ENCODE peak calls at places on chromosome 18, in six cellular contexts. H, D, X, S, M and G are unnamed samples.

GRCh38 chr18:51192026-51192425 is 5.5 kb downstream of the MEX3C start:
- DNase-seq in D (no peak), M (no peak), S (no peak), H (no peak), X (no peak), G (no peak)

GRCh38 chr18:9333441-9334350 is 877 bp upstream of the TWSG1 start:
- DNase-seq in M (peak; percentile 40), D (peak; percentile 4), S (peak; percentile 68), H (peak; percentile 3), X (no peak), G (peak; percentile 49)

GRCh38 chr18:60649107-60649506 is 276.5 kb upstream of the MC4R start:
- DNase-seq in X (no peak), M (no peak), S (no peak), D (no peak), H (peak; percentile 54), G (no peak)

GRCh38 chr18:346607-347006 is 78.8 kb upstream of the THOC1 start:
- DNase-seq in S (no peak), X (no peak), D (no peak), H (no peak), M (no peak), G (no peak)

GRCh38 chr18:6660334-6660733 is 69.2 kb upstream of the ARHGAP28 start:
- DNase-seq in S (no peak), H (no peak), D (peak; percentile 24), M (no peak), X (peak; percentile 22), G (no peak)

GRCh38 chr18:45291616-45292612 is 323.4 kb upstream of the SLC14A2 start:
- DNase-seq in S (no peak), D (no peak), H (no peak), M (no peak), X (peak; percentile 11), G (no peak)

GRCh38 chr18:6855767-6856166 is 126.3 kb downstream of the ARHGAP28 start:
- DNase-seq in M (no peak), S (no peak), X (no peak), H (no peak), D (no peak), G (no peak)

GRCh38 chr18:58952871-58953270 is 88.2 kb downstream of the ZNF532 start:
- DNase-seq in D (no peak), H (no peak), X (no peak), M (no peak), S (no peak), G (no peak)

GRCh38 chr18:58148954-58149471 is 105.0 kb downstream of the NEDD4L start:
- DNase-seq in M (peak; percentile 55), D (no peak), X (no peak), S (no peak), H (peak; percentile 33), G (no peak)

GRCh38 chr18:42882146-42882545 is 233.3 kb downstream of the RIT2 start:
- DNase-seq in X (no peak), M (no peak), S (no peak), D (no peak), H (no peak), G (no peak)

GRCh38 chr18:68484241-68484640 is 230.7 kb downstream of the TMX3 start:
- DNase-seq in M (no peak), H (no peak), X (peak; percentile 34), D (no peak), S (no peak), G (no peak)

GRCh38 chr18:48326901-48327675 is 82.1 kb downstream of the ZBTB7C start:
- DNase-seq in S (no peak), X (peak; percentile 52), M (no peak), H (no peak), D (no peak), G (no peak)

GRCh38 chr18:49021076-49021432 is 70.3 kb upstream of the SMAD7 start:
- DNase-seq in X (no peak), S (no peak), D (no peak), H (no peak), M (no peak), G (no peak)

GRCh38 chr18:37871583-37871982 is 306.0 kb upstream of the CELF4 start:
- DNase-seq in H (no peak), S (no peak), X (no peak), M (no peak), D (no peak), G (no peak)

GRCh38 chr18:10293966-10294365 is 160.5 kb upstream of the APCDD1 start:
- DNase-seq in H (no peak), X (no peak), D (no peak), S (no peak), M (no peak), G (no peak)

GRCh38 chr18:49861659-49862058 is 48.3 kb upstream of the ACAA2 start:
- DNase-seq in H (peak; percentile 15), S (no peak), M (no peak), X (no peak), D (no peak), G (peak; percentile 33)

GRCh38 chr18:50610349-50610748 is 50.5 kb downstream of the MAPK4 start:
- DNase-seq in S (no peak), M (peak; percentile 11), D (no peak), H (peak; percentile 26), X (no peak), G (peak; percentile 38)

GRCh38 chr18:79480171-79480981 is 84.6 kb downstream of the NFATC1 start:
- DNase-seq in S (no peak), X (no peak), H (no peak), D (no peak), M (no peak), G (no peak)

GRCh38 chr18:75111673-75112485 is 97.1 kb downstream of the PTGR3 start:
- DNase-seq in H (no peak), D (no peak), S (no peak), M (no peak), X (peak; percentile 8), G (no peak)

GRCh38 chr18:24567199-24567598 is 106.8 kb downstream of the HRH4 start:
- DNase-seq in H (no peak), M (no peak), S (no peak), D (no peak), X (no peak), G (no peak)

GRCh38 chr18:26535630-26536029 is 12.7 kb downstream of the KCTD1 start:
- DNase-seq in S (no peak), D (no peak), M (no peak), H (no peak), X (no peak), G (no peak)

GRCh38 chr18:24987933-24988840 is 363.8 kb downstream of the ZNF521 start:
- DNase-seq in M (no peak), H (no peak), X (no peak), S (peak; percentile 43), D (no peak), G (no peak)

GRCh38 chr18:50159654-50160046 is 35.3 kb downstream of the MYO5B start:
- DNase-seq in S (no peak), X (no peak), D (no peak), M (no peak), H (no peak), G (no peak)

GRCh38 chr18:45836242-45837215 is 11.1 kb downstream of the SIGLEC15 start:
- DNase-seq in D (no peak), M (no peak), H (no peak), X (peak; percentile 55), S (no peak), G (no peak)

GRCh38 chr18:58592223-58593214 is 36.4 kb downstream of the ALPK2 start:
- DNase-seq in X (no peak), H (no peak), D (no peak), S (no peak), M (no peak), G (no peak)

GRCh38 chr18:2981212-2981728 is 31.7 kb downstream of the LPIN2 start:
- DNase-seq in X (peak; percentile 99), H (peak; percentile 49), D (no peak), M (no peak), S (no peak), G (no peak)

GRCh38 chr18:5451130-5451529 is 92.7 kb downstream of the EPB41L3 start:
- DNase-seq in S (no peak), X (no peak), D (no peak), H (no peak), M (no peak), G (no peak)

GRCh38 chr18:46009158-46009866 is 42.2 kb upstream of the EPG5 start:
- DNase-seq in D (no peak), M (no peak), S (no peak), X (no peak), H (no peak), G (no peak)

DNA sequence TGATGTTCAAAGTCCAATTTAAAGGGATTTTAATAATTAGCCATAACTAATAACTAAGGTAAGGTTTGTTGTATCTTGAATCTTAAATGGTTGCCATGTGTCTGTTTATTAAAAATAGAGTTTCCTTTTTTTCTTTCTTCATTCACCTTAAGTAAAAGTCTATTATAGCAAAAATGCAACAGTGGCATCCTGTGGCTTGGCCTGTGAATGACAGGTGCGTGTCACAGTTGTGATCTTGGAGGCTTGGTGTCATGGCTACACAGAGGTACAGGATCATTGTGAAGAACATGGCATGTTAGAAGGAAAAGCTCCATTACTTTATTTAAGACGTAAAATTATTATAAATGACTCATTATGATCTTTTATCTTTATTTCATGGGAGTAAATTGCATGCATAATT is 246.1 kb downstream of the BCL2 start:
- DNase-seq in H (peak; percentile 76), S (no peak), X (no peak), M (peak; percentile 29), D (no peak), G (peak; percentile 69)
- TF ChIP-seq CTCF in H (peak; percentile 54), S (no peak), X (no peak), M (no peak), D (no peak), G (peak; percentile 71)

GRCh38 chr18:73774836-73775509 is 372.7 kb downstream of the FBXO15 start:
- DNase-seq in M (no peak), D (peak; percentile 39), H (no peak), S (peak; percentile 65), X (no peak), G (no peak)
- TF ChIP-seq CTCF in M (no peak), D (no peak), H (no peak), S (peak; percentile 27), X (no peak), G (no peak)

DNA sequence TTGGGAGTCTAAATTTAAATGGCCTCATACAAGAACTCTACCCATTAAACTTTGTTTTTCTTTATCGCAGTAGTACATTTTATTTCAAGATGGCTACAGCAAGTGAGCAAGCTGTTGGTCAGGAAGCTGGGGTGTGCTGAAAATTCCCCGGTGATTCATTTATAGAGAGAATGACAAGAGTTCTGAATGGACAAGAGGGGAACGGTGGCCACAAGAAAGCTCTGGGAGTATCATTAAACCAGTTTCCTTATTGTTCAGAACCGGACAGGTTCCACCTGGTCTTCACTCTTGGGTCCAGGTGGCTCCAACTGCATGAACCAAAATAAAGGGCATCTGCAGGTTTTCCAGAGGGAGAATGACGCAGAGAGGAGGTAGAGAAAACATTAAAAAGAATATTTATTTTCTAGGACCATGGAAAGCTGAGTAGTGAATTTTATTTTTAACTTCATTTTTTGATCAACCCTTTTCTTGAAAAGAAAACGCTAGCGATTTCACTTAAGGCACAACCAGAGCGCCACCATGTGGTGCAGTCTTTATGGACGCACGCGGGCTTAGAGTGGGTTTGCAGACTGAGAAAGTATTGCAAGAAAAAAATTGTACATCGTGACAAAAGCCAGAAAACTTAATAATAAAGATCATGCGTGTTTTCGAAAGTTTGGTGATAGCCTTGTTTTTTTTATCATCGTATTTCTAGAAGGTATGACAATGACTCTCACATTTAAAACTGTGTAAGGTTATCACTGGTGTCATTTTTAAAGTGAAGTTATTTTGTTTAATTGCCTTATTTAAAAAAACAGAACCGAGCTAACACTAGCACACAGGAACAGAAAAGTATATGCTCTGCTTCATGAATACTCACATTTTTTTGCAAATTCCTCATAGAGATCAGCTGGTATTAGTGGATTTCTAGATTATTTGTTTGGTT is 97.9 kb upstream of the NOL4 start:
- DNase-seq in M (peak; percentile 90), H (peak; percentile 91), S (peak; percentile 50), X (peak; percentile 60), D (peak; percentile 67), G (peak; percentile 19)
- TF ChIP-seq CTCF in M (no peak), H (peak; percentile 73), S (peak; percentile 93), X (peak; percentile 68), D (peak; percentile 84), G (peak; percentile 83)

GRCh38 chr18:56691530-56691929 is 40.4 kb downstream of the WDR7 start:
- DNase-seq in H (no peak), M (no peak), D (no peak), S (no peak), X (no peak), G (no peak)
- TF ChIP-seq CTCF in H (no peak), M (no peak), D (no peak), S (no peak), X (no peak), G (no peak)